ENCODE peak calls at places on chromosomes 7 and 10, in four cellular contexts. L is GM23338, D is A549, I is K562. S is an unnamed sample.
A peak's percentile ranks its signal among the peaks of the same experiment; 100 is the strongest.

GRCh38 chr10:118531105-118531851 is 64.2 kb downstream of the PRLHR start:
- DNase-seq in L (no peak), D (no peak), I (peak; percentile 48), S (no peak)

GRCh38 chr7:26858229-26858568 is 6.2 kb downstream of the SKAP2 start:
- DNase-seq in L (peak; percentile 4), D (no peak), I (peak; percentile 20), S (no peak)

GRCh38 chr10:35781643-35782035 is 139.5 kb upstream of the FZD8 start:
- DNase-seq in L (peak; percentile 81), D (no peak), I (peak; percentile 47), S (peak; percentile 30)

GRCh38 chr7:35285799-35286198 is 31.9 kb upstream of the TBX20 start:
- DNase-seq in L (no peak), D (no peak), I (no peak), S (no peak)

GRCh38 chr10:10699427-10699826 is 318.2 kb upstream of the CELF2 start:
- DNase-seq in L (no peak), D (no peak), I (no peak), S (no peak)

GRCh38 chr7:142940968-142941535 is 1.8 kb downstream of the LLCFC1 start:
- DNase-seq in L (no peak), D (no peak), I (no peak), S (no peak)

GRCh38 chr10:117699436-117700075 is 157.0 kb downstream of the EMX2 start:
- DNase-seq in L (no peak), D (no peak), I (no peak), S (no peak)

GRCh38 chr10:34584164-34584563 is 230.9 kb downstream of the PARD3 start:
- DNase-seq in L (no peak), D (no peak), I (no peak), S (no peak)

GRCh38 chr7:55533050-55533728 is 39.1 kb downstream of the VOPP1 start:
- DNase-seq in L (no peak), D (no peak), I (no peak), S (no peak)

GRCh38 chr7:111112439-111112838 is 21.5 kb downstream of the LRRN3 start:
- DNase-seq in L (no peak), D (no peak), I (no peak), S (no peak)

GRCh38 chr10:117272195-117273076 is 31.5 kb downstream of the SLC18A2 start:
- DNase-seq in L (no peak), D (no peak), I (peak; percentile 72), S (no peak)

GRCh38 chr7:131188367-131189339 is 139.0 kb upstream of the MKLN1 start:
- DNase-seq in L (no peak), D (peak; percentile 79), I (peak; percentile 61), S (peak; percentile 28)

GRCh38 chr10:119450606-119451304 is 91.8 kb downstream of the RGS10 start:
- DNase-seq in L (no peak), D (no peak), I (no peak), S (no peak)

GRCh38 chr10:68224810-68225209 is 7.1 kb downstream of the ATOH7 start:
- DNase-seq in L (no peak), D (no peak), I (no peak), S (no peak)

GRCh38 chr7:106022193-106022821 is 59.2 kb downstream of the CDHR3 start:
- DNase-seq in L (no peak), D (no peak), I (peak; percentile 33), S (no peak)

GRCh38 chr10:4407783-4408182 is 418.2 kb upstream of the AKR1E2 start:
- DNase-seq in L (no peak), D (no peak), I (no peak), S (no peak)

GRCh38 chr7:107494315-107494751 is 24.5 kb downstream of the GPR22 start:
- DNase-seq in L (no peak), D (no peak), I (no peak), S (peak; percentile 12)

GRCh38 chr7:121872831-121873764 is at the start of gene PTPRZ1:
- DNase-seq in L (peak; percentile 89), D (peak; percentile 3), I (no peak), S (no peak)

GRCh38 chr7:32618987-32619386 is 123.7 kb downstream of the AVL9 start:
- DNase-seq in L (no peak), D (no peak), I (no peak), S (no peak)

GRCh38 chr7:51261950-51262795 is 54.4 kb downstream of the COBL start:
- DNase-seq in L (no peak), D (no peak), I (no peak), S (no peak)

GRCh38 chr10:83373659-83374058 is 765.6 kb upstream of the GHITM start:
- DNase-seq in L (peak; percentile 65), D (no peak), I (peak; percentile 9), S (no peak)

GRCh38 chr7:8260871-8261707 is 878 bp downstream of the ICA1 start:
- DNase-seq in L (peak; percentile 51), D (peak; percentile 27), I (peak; percentile 72), S (no peak)

GRCh38 chr7:26436996-26437547 is 145.4 kb downstream of the SNX10 start:
- DNase-seq in L (no peak), D (no peak), I (no peak), S (no peak)

GRCh38 chr10:52228556-52228955 is 85.5 kb upstream of the DKK1 start:
- DNase-seq in L (no peak), D (no peak), I (no peak), S (no peak)

GRCh38 chr10:52229271-52229931 is 84.7 kb upstream of the DKK1 start:
- DNase-seq in L (no peak), D (no peak), I (no peak), S (no peak)

GRCh38 chr10:52221937-52222336 is 92.1 kb upstream of the DKK1 start:
- DNase-seq in L (no peak), D (no peak), I (no peak), S (peak; percentile 58)

GRCh38 chr10:52220947-52221346 is 93.1 kb upstream of the DKK1 start:
- DNase-seq in L (no peak), D (no peak), I (no peak), S (no peak)

GRCh38 chr10:52226448-52226847 is 87.6 kb upstream of the DKK1 start:
- DNase-seq in L (no peak), D (no peak), I (no peak), S (no peak)
- TF ChIP-seq JUNB in L (no peak), D (no peak), I (no peak), S (no peak)

GRCh38 chr10:71831646-71832552 is 19.2 kb downstream of the PSAP start:
- DNase-seq in L (no peak), D (no peak), I (no peak), S (no peak)

GRCh38 chr10:71828702-71829101 is 22.3 kb downstream of the PSAP start:
- DNase-seq in L (no peak), D (no peak), I (no peak), S (no peak)

GRCh38 chr10:71829171-71829570 is 21.9 kb downstream of the PSAP start:
- DNase-seq in L (no peak), D (no peak), I (peak; percentile 50), S (no peak)

GRCh38 chr10:71832967-71833366 is 18.1 kb downstream of the PSAP start:
- DNase-seq in L (no peak), D (no peak), I (no peak), S (no peak)

GRCh38 chr10:71830726-71831125 is 20.3 kb downstream of the PSAP start:
- DNase-seq in L (no peak), D (no peak), I (no peak), S (no peak)
- TF ChIP-seq REST in L (no peak), D (no peak), I (no peak), S (no peak)

GRCh38 chr7:129845972-129846327 is 106.8 kb downstream of the UBE2H start:
- DNase-seq in L (no peak), D (no peak), I (no peak), S (no peak)

GRCh38 chr7:129848436-129848835 is 104.3 kb downstream of the UBE2H start:
- DNase-seq in L (no peak), D (no peak), I (no peak), S (no peak)

GRCh38 chr7:129843982-129844840 is 108.5 kb downstream of the UBE2H start:
- DNase-seq in L (peak; percentile 40), D (no peak), I (peak; percentile 44), S (no peak)

GRCh38 chr7:129843365-129843898 is 109.3 kb downstream of the UBE2H start:
- DNase-seq in L (peak; percentile 91), D (no peak), I (no peak), S (no peak)

DNA sequence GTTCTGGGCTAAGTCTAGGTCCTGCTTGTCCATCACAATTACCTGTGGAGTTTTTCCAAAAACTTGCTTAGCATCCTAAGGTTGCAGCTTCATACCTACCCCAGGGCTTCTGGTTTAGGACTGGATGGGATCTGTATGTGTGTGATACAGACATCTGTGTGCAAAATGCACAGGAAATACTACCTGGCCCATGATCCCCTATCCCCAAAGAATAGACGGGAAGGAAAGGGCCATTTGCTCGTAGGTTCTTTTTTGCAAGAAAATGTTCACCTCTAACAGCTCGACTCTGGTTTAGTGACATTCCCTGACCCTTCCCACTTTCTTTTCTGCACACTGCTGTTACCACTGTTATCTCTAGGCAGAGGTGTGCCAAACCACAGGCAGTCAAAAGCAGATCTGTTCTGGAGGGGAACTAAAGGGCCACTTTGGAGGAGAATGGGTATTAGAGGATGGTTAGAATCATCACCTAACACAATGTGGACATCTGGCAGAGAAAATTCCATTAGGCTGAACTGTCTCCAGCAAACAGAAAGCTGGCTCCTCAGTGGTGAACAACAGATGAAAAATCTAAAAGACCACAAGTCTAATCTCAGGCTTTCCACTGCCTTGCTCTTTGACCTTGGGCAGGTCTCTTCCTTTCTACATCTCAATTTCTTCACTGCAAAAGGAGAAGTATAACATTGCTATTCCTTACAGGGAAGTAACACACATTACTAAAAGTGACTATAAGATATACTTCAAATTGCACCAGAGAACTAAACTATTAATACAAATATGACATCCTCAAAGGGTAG is 107.4 kb downstream of the UBE2H start:
- DNase-seq in L (no peak), D (no peak), I (peak; percentile 70), S (no peak)
- TF ChIP-seq JUNB in L (no peak), D (no peak), I (no peak), S (no peak)

GRCh38 chr7:99499713-99500636 is at the start of gene ZNF394:
- DNase-seq in L (peak; percentile 99), D (peak; percentile 95), I (peak; percentile 98), S (peak; percentile 90)

GRCh38 chr7:99505324-99505662 is 831 bp downstream of the ZKSCAN5 start:
- DNase-seq in L (no peak), D (no peak), I (no peak), S (no peak)

GRCh38 chr7:99500637-99501009 is 542 bp upstream of the ZNF394 start:
- DNase-seq in L (no peak), D (no peak), I (no peak), S (no peak)

GRCh38 chr7:99504281-99504602 is 220 bp upstream of the ZKSCAN5 start:
- DNase-seq in L (peak; percentile 100), D (peak; percentile 99), I (no peak), S (peak; percentile 95)

DNA sequence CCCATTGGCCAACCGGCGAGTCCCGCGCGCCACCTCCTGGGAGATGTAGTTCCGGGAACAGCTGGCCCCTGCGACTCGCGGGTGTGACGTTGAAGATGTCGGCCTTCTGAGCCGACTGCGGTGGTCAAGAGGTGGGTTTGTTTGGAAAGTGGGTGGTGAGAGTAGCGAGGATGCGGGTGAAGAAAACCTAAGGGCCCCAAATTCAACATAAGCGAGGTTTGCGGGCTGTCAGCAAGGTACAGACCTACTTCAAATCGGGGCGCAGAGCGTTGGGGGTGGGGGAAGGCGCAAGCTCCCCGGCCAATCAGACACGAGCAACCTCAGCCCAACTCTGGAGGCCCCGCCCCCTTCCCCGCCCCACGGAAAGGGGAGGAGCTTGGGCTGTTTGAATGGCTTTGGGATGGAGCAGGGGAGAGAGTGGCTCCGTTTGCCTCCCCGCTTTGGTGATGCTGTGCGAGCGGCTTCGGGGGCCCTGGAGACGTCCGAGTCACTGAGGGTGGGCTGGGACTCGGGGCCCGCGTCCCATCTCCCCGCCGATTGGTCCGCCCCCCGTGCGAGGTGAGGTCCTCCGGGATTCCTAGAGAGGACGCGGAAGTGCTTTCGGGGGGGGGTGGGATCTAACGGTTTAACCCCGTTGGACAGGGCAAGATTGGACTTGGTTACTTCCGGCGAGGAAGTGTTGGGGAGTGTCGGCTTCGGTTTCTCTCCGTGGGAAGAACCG is at the start of gene ZKSCAN5:
- DNase-seq in L (peak; percentile 95), D (peak; percentile 98), I (peak; percentile 99), S (peak; percentile 90)
- TF ChIP-seq REST in L (no peak), D (peak; percentile 8), I (no peak), S (peak; percentile 60)

S was measured in HepG2.